ENCODE peak calls at places on chromosome 1, in seven cellular contexts. W, S, R, N, M, X and C are unnamed samples. For H3K4me1, the result is how much of the 10 kb centered on the place peaks cover.

GRCh38 chr1:29786791-29787732 is 550.7 kb downstream of the PTPRU start:
- DNase-seq in M (no peak), S (no peak), W (no peak), X (no peak), N (no peak), R (no peak), C (no peak)

GRCh38 chr1:156705321-156705917 is at the start of gene CRABP2:
- DNase-seq in X (peak), M (peak), R (peak), S (no peak), N (peak), W (no peak), C (peak)

GRCh38 chr1:31626451-31627202 is 9.1 kb downstream of the HCRTR1 start:
- DNase-seq in R (no peak), M (peak), N (peak), W (no peak), S (no peak), X (peak), C (peak)

GRCh38 chr1:26779093-26779668 is 8.6 kb upstream of the PIGV start:
- DNase-seq in X (no peak), W (no peak), R (no peak), N (no peak), S (no peak), M (no peak), C (no peak)

GRCh38 chr1:214823311-214824117 is 220.5 kb downstream of the CENPF start:
- DNase-seq in S (no peak), R (no peak), W (peak), X (no peak), M (peak), N (no peak), C (no peak)

GRCh38 chr1:119713538-119714456 is 2.1 kb downstream of the PHGDH start:
- DNase-seq in S (no peak), R (peak), M (peak), X (peak), W (peak), N (peak), C (peak)

GRCh38 chr1:193308438-193308837 is 122.0 kb upstream of the B3GALT2 start:
- DNase-seq in S (no peak), X (no peak), W (no peak), M (no peak), N (peak), R (no peak), C (peak)

GRCh38 chr1:11534846-11535245 is 55.9 kb downstream of the DISP3 start:
- DNase-seq in M (no peak), X (no peak), S (no peak), W (no peak), R (no peak), N (no peak), C (no peak)

GRCh38 chr1:241612533-241613505 is 27.4 kb downstream of the CHML start:
- DNase-seq in M (peak), W (no peak), X (no peak), N (peak), S (no peak), R (peak), C (peak)

DNA sequence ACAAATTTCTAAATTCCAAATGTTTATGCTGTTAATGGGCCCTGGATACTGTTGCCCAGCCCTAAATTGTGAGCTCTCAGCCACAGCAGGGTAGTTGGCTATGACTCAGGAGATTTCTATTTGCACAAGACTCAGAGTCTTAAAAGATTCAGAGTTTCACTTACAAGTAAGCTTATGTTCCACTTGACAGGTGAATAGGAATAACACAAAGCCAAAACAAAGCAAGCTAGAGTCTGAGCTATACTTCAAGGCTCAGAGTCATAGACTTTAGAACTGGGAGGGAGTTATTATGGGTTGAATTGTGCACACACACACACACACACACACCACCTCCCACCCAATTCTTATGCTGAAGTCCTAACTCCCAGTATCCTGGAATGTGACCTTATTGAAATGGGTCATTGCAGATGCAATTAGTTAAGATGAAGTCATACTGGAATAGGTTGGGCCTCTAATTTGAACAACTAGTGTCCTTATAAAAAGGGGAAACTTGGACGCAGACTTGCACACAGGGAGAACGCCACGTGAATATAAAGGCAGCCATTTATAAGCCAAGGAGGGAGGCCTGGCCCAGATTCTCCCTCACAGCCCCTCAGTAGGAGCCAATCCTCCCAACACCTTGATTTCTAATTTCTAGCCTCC is 30.2 kb downstream of the PRDX6 start:
- DNase-seq in W (no peak), X (peak), S (peak), N (peak), M (peak), R (peak), C (peak)
- TF ChIP-seq EZH2phosphoT487 in W (no peak), X (no peak), S (no peak), N (no peak), M (no peak), R (no peak), C (no peak)

GRCh38 chr1:235918481-235918880 is 51.8 kb upstream of the LYST start:
- DNase-seq in N (no peak), R (no peak), X (no peak), M (no peak), S (no peak), W (no peak), C (no peak)
- H3K4me1 ChIP-seq in N (under half), R (half or more), X (under half), M (under half), S (under half), W (under half), C (half or more)

DNA sequence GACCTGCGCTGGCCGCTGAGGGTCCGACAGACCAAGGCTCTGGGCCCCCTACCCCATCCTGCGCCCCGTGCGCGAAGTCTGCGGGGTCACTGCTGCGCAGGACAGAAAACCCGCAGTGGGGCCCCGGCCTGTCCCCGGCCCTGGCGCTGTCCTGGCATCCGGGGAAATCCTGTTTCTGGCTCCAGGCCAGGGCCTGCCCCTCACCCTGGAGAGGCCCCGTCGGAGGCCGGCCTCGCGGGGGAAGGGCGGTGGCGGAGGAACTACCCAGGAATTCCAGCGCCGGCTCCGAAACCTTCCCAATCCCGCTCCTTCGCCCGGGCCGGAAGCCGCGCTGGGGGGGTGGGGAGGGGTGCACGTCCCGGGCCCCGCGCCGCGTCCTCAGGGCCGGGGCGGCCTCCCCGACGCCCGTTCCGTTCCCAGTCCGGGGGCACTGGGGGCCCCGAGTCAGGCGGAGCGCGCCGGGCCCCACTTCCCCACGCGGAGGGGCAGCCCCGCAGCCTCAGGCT is 77.0 kb downstream of the MORN1 start:
- DNase-seq in S (no peak), M (peak), X (peak), W (no peak), R (peak), N (peak), C (peak)
- TF ChIP-seq EZH2phosphoT487 in S (no peak), M (no peak), X (no peak), W (no peak), R (no peak), N (no peak), C (no peak)

GRCh38 chr1:152757747-152758146 is at the start of gene KPRP:
- DNase-seq in X (no peak), M (no peak), S (no peak), N (no peak), W (no peak), R (no peak), C (peak)

GRCh38 chr1:152753586-152753985 is 4.2 kb upstream of the KPRP start:
- DNase-seq in W (no peak), M (no peak), N (no peak), X (no peak), R (no peak), S (no peak), C (no peak)

GRCh38 chr1:152747831-152748230 is 10.0 kb upstream of the KPRP start:
- DNase-seq in W (no peak), M (no peak), S (no peak), R (no peak), N (no peak), X (no peak), C (peak)

GRCh38 chr1:152756872-152757271 is 953 bp upstream of the KPRP start:
- DNase-seq in S (no peak), N (no peak), M (no peak), R (peak), X (no peak), W (no peak), C (peak)

GRCh38 chr1:152752225-152752624 is 5.6 kb upstream of the KPRP start:
- DNase-seq in R (peak), X (no peak), N (no peak), S (no peak), M (no peak), W (no peak), C (peak)
- H3K4me1 ChIP-seq in R (under half), X (under half), N (under half), S (under half), M (under half), W (under half), C (under half)

GRCh38 chr1:230898748-230899147 is 30.4 kb upstream of the C1orf198 start:
- DNase-seq in S (no peak), R (no peak), W (no peak), N (no peak), X (no peak), M (no peak), C (no peak)
- TF ChIP-seq EZH2phosphoT487 in S (no peak), R (no peak), W (no peak), N (no peak), X (no peak), M (no peak), C (no peak)

DNA sequence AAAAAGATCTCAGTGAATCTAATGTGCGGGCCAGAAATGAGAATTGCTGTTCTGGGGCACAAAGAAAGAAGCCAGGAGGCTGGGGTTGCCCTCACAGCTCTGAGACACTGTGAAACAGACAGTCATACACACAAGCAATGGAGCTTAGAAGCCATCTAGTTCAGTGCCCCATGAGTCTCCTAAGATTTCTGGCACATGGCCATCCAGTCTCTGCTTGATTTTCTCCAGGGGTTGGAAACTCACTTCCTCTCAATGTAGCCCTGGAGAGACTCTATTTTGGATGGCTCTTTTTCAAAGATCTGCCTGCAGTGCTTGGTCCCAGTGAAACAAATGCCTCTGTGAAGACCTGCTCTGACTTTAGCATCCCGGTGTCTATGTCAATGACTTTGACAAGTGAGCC is 38.6 kb downstream of the KCNN3 start:
- DNase-seq in S (no peak), X (no peak), N (no peak), M (no peak), W (no peak), R (no peak), C (peak)
- H3K4me1 ChIP-seq in S (under half), X (under half), N (under half), M (under half), W (under half), R (under half), C (under half)

GRCh38 chr1:202210370-202210769 is 16.8 kb downstream of the LGR6 start:
- DNase-seq in X (peak), N (peak), W (no peak), S (no peak), R (no peak), M (peak), C (peak)

GRCh38 chr1:202205523-202206190 is 12.1 kb downstream of the LGR6 start:
- DNase-seq in X (peak), W (no peak), S (no peak), R (no peak), M (peak), N (no peak), C (no peak)

GRCh38 chr1:202204065-202204464 is 10.5 kb downstream of the LGR6 start:
- DNase-seq in M (peak), R (no peak), X (peak), W (no peak), S (no peak), N (no peak), C (no peak)

GRCh38 chr1:202208458-202208857 is 14.9 kb downstream of the LGR6 start:
- DNase-seq in W (no peak), M (no peak), R (no peak), S (no peak), X (no peak), N (no peak), C (no peak)

GRCh38 chr1:202207292-202207691 is 13.7 kb downstream of the LGR6 start:
- DNase-seq in S (no peak), N (peak), M (peak), W (no peak), R (peak), X (peak), C (peak)
- TF ChIP-seq EZH2phosphoT487 in S (no peak), N (no peak), M (no peak), W (no peak), R (no peak), X (no peak), C (no peak)